ENCODE peak calls at places on chromosomes 2 and 18, in five cellular contexts. S is cardiac muscle cell, V is B cell, M is C1 segment of cervical spinal cord, B is osteocyte. N is an unnamed sample.

GRCh38 chr18:3345885-3346284 is 84.0 kb downstream of the MYL12B start:
- DNase-seq in M (no peak), V (no peak), S (no peak), B (no peak), N (no peak)

GRCh38 chr2:6877402-6878305 is at the start of gene RSAD2:
- DNase-seq in B (no peak), V (peak; percentile 42), S (no peak), M (no peak), N (no peak)

GRCh38 chr2:200288670-200289429 is 17.6 kb upstream of the SPATS2L start:
- DNase-seq in M (no peak), V (no peak), S (no peak), B (no peak), N (no peak)

GRCh38 chr18:58297198-58297597 is 253.2 kb downstream of the NEDD4L start:
- DNase-seq in B (no peak), S (no peak), M (no peak), V (no peak), N (no peak)

GRCh38 chr18:35549515-35549914 is 32.0 kb upstream of the GALNT1 start:
- DNase-seq in S (no peak), V (no peak), B (no peak), M (no peak), N (no peak)

GRCh38 chr2:117137371-117137770 is 677.1 kb upstream of the DDX18 start:
- DNase-seq in V (no peak), B (no peak), S (no peak), M (no peak), N (no peak)

GRCh38 chr2:42249284-42249683 is 80.1 kb downstream of the EML4 start:
- DNase-seq in M (no peak), V (no peak), S (no peak), B (no peak), N (no peak)

GRCh38 chr2:191230174-191230573 is 15.0 kb upstream of the MYO1B start:
- DNase-seq in V (no peak), M (no peak), B (no peak), S (no peak), N (no peak)

GRCh38 chr18:22868831-22869230 is 64.3 kb upstream of the RBBP8 start:
- DNase-seq in S (no peak), V (no peak), M (no peak), B (no peak), N (no peak)

GRCh38 chr2:130819915-130820861 is 16.5 kb upstream of the ARHGEF4 start:
- DNase-seq in M (no peak), B (no peak), S (peak; percentile 60), V (no peak), N (no peak)

GRCh38 chr2:165328272-165328671 is 89.1 kb downstream of the SCN2A start:
- DNase-seq in V (peak; percentile 8), S (no peak), M (no peak), B (no peak), N (no peak)

GRCh38 chr2:127884436-127884835 is 1.3 kb downstream of the AMMECR1L start:
- DNase-seq in V (no peak), B (no peak), S (no peak), M (no peak), N (no peak)

GRCh38 chr2:198004921-198005829 is 200.8 kb downstream of the PLCL1 start:
- DNase-seq in S (peak; percentile 38), B (no peak), M (no peak), V (peak; percentile 16), N (no peak)

GRCh38 chr2:177545143-177545542 is 152.6 kb downstream of the AGPS start:
- DNase-seq in M (no peak), B (no peak), S (no peak), V (no peak), N (no peak)

GRCh38 chr2:237330539-237330938 is 83.4 kb downstream of the COL6A3 start:
- DNase-seq in S (peak; percentile 4), B (no peak), M (no peak), V (no peak), N (no peak)

GRCh38 chr18:2898131-2898640 is 51.4 kb downstream of the EMILIN2 start:
- DNase-seq in B (no peak), S (no peak), M (no peak), V (no peak), N (no peak)

GRCh38 chr2:221817052-221817451 is 244.9 kb upstream of the EPHA4 start:
- DNase-seq in V (no peak), S (no peak), M (no peak), B (no peak), N (no peak)

GRCh38 chr2:9630750-9631483 is at the start of gene YWHAQ:
- DNase-seq in M (peak; percentile 95), B (peak; percentile 100), S (peak; percentile 99), V (peak; percentile 100), N (peak; percentile 97)

GRCh38 chr18:37812961-37813360 is 247.4 kb upstream of the CELF4 start:
- DNase-seq in S (no peak), B (no peak), V (no peak), M (no peak), N (no peak)

GRCh38 chr2:118842687-118843491 is 4.6 kb downstream of the EN1 start:
- DNase-seq in M (no peak), B (peak; percentile 68), V (peak; percentile 17), S (no peak), N (no peak)

GRCh38 chr18:11405804-11406203 is 203.6 kb upstream of the SLC35G4 start:
- DNase-seq in V (no peak), M (no peak), S (no peak), B (no peak), N (no peak)

GRCh38 chr18:55096261-55097026 is 137.2 kb upstream of the CCDC68 start:
- DNase-seq in M (no peak), B (no peak), V (peak; percentile 47), S (peak; percentile 41), N (peak; percentile 57)

GRCh38 chr2:15391771-15392170 is 169.4 kb downstream of the NBAS start:
- DNase-seq in V (no peak), S (no peak), B (no peak), M (no peak), N (no peak)

N was measured in D341Med.